ENCODE peak calls at places on chromosomes 2 and 18, in seven cellular contexts. G is T-helper 17 cell, V is NCI-H1694 treated with DMSO at 0.1 percent for 48 hours, N is choroid plexus epithelial cell, F is BE2C, J is mesothelial cell of epicardium, D is Calu3. M is an unnamed sample.

GRCh38 chr2:166384774-166385173 is 9.0 kb upstream of the SCN9A start:
- DNase-seq in J (no peak), D (peak; percentile 32), F (no peak), V (peak; percentile 14), N (peak; percentile 55), G (no peak), M (no peak)

GRCh38 chr18:21826196-21826595 is 85.6 kb downstream of the MIB1 start:
- DNase-seq in D (no peak), N (peak; percentile 69), J (no peak), G (no peak), F (no peak), V (no peak), M (no peak)

GRCh38 chr2:68284896-68285295 is 32.6 kb upstream of the PPP3R1 start:
- DNase-seq in G (no peak), V (peak; percentile 82), J (no peak), N (peak; percentile 65), D (no peak), F (no peak), M (no peak)

GRCh38 chr2:64766841-64767669 is 113.3 kb upstream of the SERTAD2 start:
- DNase-seq in G (no peak), V (peak; percentile 33), D (no peak), J (no peak), F (no peak), N (peak; percentile 61), M (no peak)

GRCh38 chr2:101140978-101141655 is 10.1 kb downstream of the TBC1D8 start:
- DNase-seq in N (peak; percentile 33), F (no peak), J (no peak), V (no peak), D (no peak), G (no peak), M (no peak)

GRCh38 chr2:36123995-36124394 is 231.6 kb upstream of the CRIM1 start:
- DNase-seq in J (no peak), F (no peak), D (no peak), N (no peak), V (no peak), G (no peak), M (no peak)

GRCh38 chr2:12106440-12107080 is 360.1 kb downstream of the LPIN1 start:
- DNase-seq in N (peak; percentile 99), G (no peak), F (peak; percentile 20), J (no peak), V (no peak), D (peak; percentile 64), M (no peak)

GRCh38 chr2:212914392-212914791 is 237.0 kb downstream of the IKZF2 start:
- DNase-seq in G (no peak), J (no peak), N (no peak), D (no peak), F (no peak), V (no peak), M (no peak)

GRCh38 chr18:39622431-39622830 is 2056.8 kb upstream of the CELF4 start:
- DNase-seq in N (peak; percentile 52), D (no peak), F (no peak), G (no peak), V (no peak), J (no peak), M (no peak)

GRCh38 chr2:99158599-99158998 is 3.8 kb downstream of the LIPT1 start:
- DNase-seq in G (no peak), N (no peak), F (no peak), D (no peak), V (no peak), J (no peak), M (no peak)

GRCh38 chr2:63054812-63055509 is 4.3 kb downstream of the OTX1 start:
- DNase-seq in D (no peak), N (no peak), J (no peak), F (no peak), G (no peak), V (no peak), M (no peak)

GRCh38 chr2:11072550-11072949 is 82.7 kb upstream of the SLC66A3 start:
- DNase-seq in G (no peak), V (no peak), J (no peak), D (no peak), F (no peak), N (no peak), M (no peak)

GRCh38 chr2:108449410-108450200 is 599 bp downstream of the GCC2 start:
- DNase-seq in G (peak; percentile 26), N (peak; percentile 61), J (no peak), F (no peak), V (no peak), D (peak; percentile 3), M (no peak)

GRCh38 chr2:8298783-8299182 is 383.1 kb upstream of the ID2 start:
- DNase-seq in D (no peak), F (peak; percentile 35), N (no peak), G (no peak), J (no peak), V (peak; percentile 10), M (no peak)

GRCh38 chr2:135744761-135745314 is 3.2 kb downstream of the UBXN4 start:
- DNase-seq in G (no peak), N (peak; percentile 42), D (peak; percentile 25), F (peak; percentile 39), J (no peak), V (peak; percentile 46), M (no peak)

GRCh38 chr2:165406053-165406628 is 63.4 kb upstream of the CSRNP3 start:
- DNase-seq in G (no peak), J (no peak), D (no peak), N (peak; percentile 30), F (no peak), V (peak; percentile 50), M (peak; percentile 68)

GRCh38 chr2:974054-974453 is 23.4 kb downstream of the SNTG2 start:
- DNase-seq in V (no peak), J (no peak), F (no peak), N (no peak), D (no peak), G (no peak), M (no peak)

GRCh38 chr2:54845094-54845493 is 121.6 kb downstream of the EML6 start:
- DNase-seq in V (no peak), F (no peak), J (no peak), G (no peak), N (no peak), D (no peak), M (no peak)

GRCh38 chr2:239294571-239295054 is 106.2 kb downstream of the HDAC4 start:
- DNase-seq in G (no peak), V (no peak), F (no peak), N (no peak), D (no peak), J (no peak), M (no peak)

GRCh38 chr2:223563462-223563861 is 38.7 kb downstream of the SCG2 start:
- DNase-seq in V (no peak), N (peak; percentile 81), F (peak; percentile 39), D (peak; percentile 37), J (no peak), G (no peak), M (peak; percentile 28)